ENCODE peak calls at places on chromosomes 12 and 14, in five cellular contexts. One of them, this sample, is unnamed.

GRCh38 chr12:111387747-111388365 is 17.9 kb upstream of the SH2B3 start:
- DNase-seq in SK-N-SH: no peak
- DNase-seq in stimulated activated CD8-positive, alpha-beta memory T cell treated with anti-CD3 and anti-CD28 coated beads, Interleukin-15, amount 100 ng/mL, for 1 hour: no peak
- DNase-seq in pons: no peak
- DNase-seq in H54: no peak
- DNase-seq in this sample: no peak

GRCh38 chr12:6226701-6227096 is 26.5 kb downstream of the CD9 start:
- DNase-seq in stimulated activated CD8-positive, alpha-beta memory T cell treated with anti-CD3 and anti-CD28 coated beads, Interleukin-15, amount 100 ng/mL, for 1 hour: no peak
- DNase-seq in pons: no peak
- DNase-seq in SK-N-SH: no peak
- DNase-seq in H54: no peak
- DNase-seq in this sample: no peak

GRCh38 chr14:41146391-41146790 is 460.3 kb upstream of the LRFN5 start:
- DNase-seq in SK-N-SH: no peak
- DNase-seq in H54: no peak
- DNase-seq in stimulated activated CD8-positive, alpha-beta memory T cell treated with anti-CD3 and anti-CD28 coated beads, Interleukin-15, amount 100 ng/mL, for 1 hour: no peak
- DNase-seq in pons: no peak
- DNase-seq in this sample: no peak

GRCh38 chr14:71712478-71712877 is 219.8 kb upstream of the RGS6 start:
- DNase-seq in stimulated activated CD8-positive, alpha-beta memory T cell treated with anti-CD3 and anti-CD28 coated beads, Interleukin-15, amount 100 ng/mL, for 1 hour: no peak
- DNase-seq in SK-N-SH: no peak
- DNase-seq in pons: no peak
- DNase-seq in H54: no peak
- DNase-seq in this sample: no peak

GRCh38 chr12:53887881-53888280 is 50.8 kb upstream of the HOXC13 start:
- DNase-seq in pons: no peak
- DNase-seq in SK-N-SH: no peak
- DNase-seq in H54: no peak
- DNase-seq in stimulated activated CD8-positive, alpha-beta memory T cell treated with anti-CD3 and anti-CD28 coated beads, Interleukin-15, amount 100 ng/mL, for 1 hour: no peak
- DNase-seq in this sample: no peak

GRCh38 chr14:33068626-33069025 is 129.9 kb downstream of the NPAS3 start:
- DNase-seq in stimulated activated CD8-positive, alpha-beta memory T cell treated with anti-CD3 and anti-CD28 coated beads, Interleukin-15, amount 100 ng/mL, for 1 hour: no peak
- DNase-seq in SK-N-SH: no peak
- DNase-seq in pons: no peak
- DNase-seq in H54: peak
- DNase-seq in this sample: no peak

GRCh38 chr14:94941311-94941710 is 171.4 kb upstream of the GSC start:
- DNase-seq in stimulated activated CD8-positive, alpha-beta memory T cell treated with anti-CD3 and anti-CD28 coated beads, Interleukin-15, amount 100 ng/mL, for 1 hour: no peak
- DNase-seq in SK-N-SH: no peak
- DNase-seq in H54: no peak
- DNase-seq in pons: no peak
- DNase-seq in this sample: no peak

GRCh38 chr12:13347241-13348043 is 150.9 kb downstream of the EMP1 start:
- DNase-seq in pons: no peak
- DNase-seq in stimulated activated CD8-positive, alpha-beta memory T cell treated with anti-CD3 and anti-CD28 coated beads, Interleukin-15, amount 100 ng/mL, for 1 hour: no peak
- DNase-seq in SK-N-SH: no peak
- DNase-seq in H54: no peak
- DNase-seq in this sample: no peak

GRCh38 chr14:89771251-89771650 is 183.3 kb downstream of the EFCAB11 start:
- DNase-seq in stimulated activated CD8-positive, alpha-beta memory T cell treated with anti-CD3 and anti-CD28 coated beads, Interleukin-15, amount 100 ng/mL, for 1 hour: no peak
- DNase-seq in SK-N-SH: no peak
- DNase-seq in H54: no peak
- DNase-seq in pons: no peak
- DNase-seq in this sample: no peak